ENCODE peak calls at places on chromosomes 2 and 18, in five cellular contexts. J is astrocyte of the spinal cord; V is CD8-positive, alpha-beta memory T cell; G is K562; U is cardiac muscle cell. K is an unnamed sample.
A peak's percentile ranks its signal among the peaks of the same experiment; 100 is the strongest.

GRCh38 chr18:2417861-2418610 is 153.3 kb downstream of the METTL4 start:
- DNase-seq in U (peak; percentile 8), V (no peak), G (no peak), J (peak; percentile 56), K (no peak)

GRCh38 chr2:233857511-233858118 is 3.3 kb upstream of the HJURP start:
- DNase-seq in V (peak; percentile 62), G (peak; percentile 52), U (peak; percentile 41), J (no peak), K (peak; percentile 58)

GRCh38 chr2:61419570-61419969 is 51.3 kb downstream of the USP34 start:
- DNase-seq in G (no peak), U (no peak), J (no peak), V (no peak), K (no peak)

GRCh38 chr18:47876813-47877212 is 53.6 kb downstream of the SMAD2 start:
- DNase-seq in J (no peak), V (no peak), U (no peak), G (no peak), K (no peak)

GRCh38 chr2:83915381-83915780 is 543.7 kb downstream of the SUCLG1 start:
- DNase-seq in J (no peak), U (no peak), V (no peak), G (no peak), K (no peak)

GRCh38 chr2:186540971-186541370 is 48.9 kb upstream of the ITGAV start:
- DNase-seq in U (no peak), G (no peak), J (no peak), V (no peak), K (no peak)

GRCh38 chr2:225100269-225100668 is 58.0 kb upstream of the DOCK10 start:
- DNase-seq in U (peak; percentile 5), J (peak; percentile 53), G (no peak), V (no peak), K (no peak)

GRCh38 chr2:125471963-125472362 is 1184.0 kb upstream of the GYPC start:
- DNase-seq in V (no peak), U (peak; percentile 72), G (no peak), J (no peak), K (no peak)

GRCh38 chr2:127066942-127067341 is 40.0 kb downstream of the BIN1 start:
- DNase-seq in U (no peak), G (no peak), J (no peak), V (no peak), K (no peak)

GRCh38 chr18:10367846-10368245 is 86.6 kb upstream of the APCDD1 start:
- DNase-seq in U (no peak), V (no peak), G (no peak), J (no peak), K (no peak)

GRCh38 chr18:80033181-80034067 is 810 bp upstream of the RBFA start:
- DNase-seq in G (no peak), J (no peak), V (peak; percentile 85), U (peak; percentile 99), K (no peak)

GRCh38 chr18:62420151-62420512 is 95.0 kb downstream of the TNFRSF11A start:
- DNase-seq in V (no peak), G (peak; percentile 11), U (no peak), J (peak; percentile 28), K (no peak)

GRCh38 chr18:48454146-48454796 is 45.1 kb upstream of the ZBTB7C start:
- DNase-seq in V (no peak), G (no peak), U (no peak), J (peak; percentile 20), K (no peak)

GRCh38 chr2:84741182-84741822 is 139.6 kb downstream of the TRABD2A start:
- DNase-seq in V (peak; percentile 71), J (peak; percentile 13), G (no peak), U (peak; percentile 8), K (peak; percentile 41)

GRCh38 chr2:65204461-65205230 is 23.0 kb upstream of the ACTR2 start:
- DNase-seq in U (peak; percentile 7), V (peak; percentile 62), J (peak; percentile 8), G (no peak), K (peak; percentile 34)

GRCh38 chr2:47617028-47617427 is 165.9 kb upstream of the MSH6 start:
- DNase-seq in V (no peak), U (no peak), G (no peak), J (no peak), K (no peak)

GRCh38 chr2:19609266-19609665 is 250.8 kb upstream of the OSR1 start:
- DNase-seq in V (no peak), G (peak; percentile 1), J (no peak), U (no peak), K (no peak)

GRCh38 chr2:172672999-172673726 is 62.5 kb upstream of the RAPGEF4 start:
- DNase-seq in U (no peak), G (no peak), J (no peak), V (no peak), K (no peak)

GRCh38 chr2:131029812-131030211 is 63.4 kb downstream of the FAM168B start:
- DNase-seq in G (no peak), V (no peak), U (no peak), J (no peak), K (no peak)

GRCh38 chr2:185645529-185645928 is 93.1 kb upstream of the FSIP2 start:
- DNase-seq in J (no peak), V (no peak), U (no peak), G (no peak), K (no peak)

GRCh38 chr18:12317664-12318333 is 9.8 kb downstream of the TUBB6 start:
- DNase-seq in V (no peak), J (peak; percentile 62), U (no peak), G (no peak), K (no peak)

GRCh38 chr2:1967242-1968210 is 223.2 kb upstream of the PXDN start:
- DNase-seq in J (peak; percentile 25), U (no peak), V (no peak), G (no peak), K (no peak)

GRCh38 chr2:176677746-176678145 is 408.5 kb downstream of the MTX2 start:
- DNase-seq in J (no peak), U (no peak), V (no peak), G (no peak), K (no peak)
- H3K4me3 ChIP-seq in J (no peak overlapping the region), U (no peak overlapping the region), V (no peak overlapping the region), G (no peak overlapping the region), K (no peak overlapping the region)

GRCh38 chr2:213001285-213001910 is 150.0 kb downstream of the IKZF2 start:
- DNase-seq in V (no peak), U (no peak), J (peak; percentile 23), G (no peak), K (no peak)

GRCh38 chr2:212997526-212998020 is 153.8 kb downstream of the IKZF2 start:
- DNase-seq in U (no peak), V (no peak), G (no peak), J (no peak), K (no peak)

GRCh38 chr2:213004197-213004821 is 147.1 kb downstream of the IKZF2 start:
- DNase-seq in U (no peak), G (no peak), J (no peak), V (no peak), K (no peak)

GRCh38 chr2:212998629-212999359 is 152.6 kb downstream of the IKZF2 start:
- DNase-seq in V (no peak), U (no peak), G (no peak), J (peak; percentile 41), K (no peak)

DNA sequence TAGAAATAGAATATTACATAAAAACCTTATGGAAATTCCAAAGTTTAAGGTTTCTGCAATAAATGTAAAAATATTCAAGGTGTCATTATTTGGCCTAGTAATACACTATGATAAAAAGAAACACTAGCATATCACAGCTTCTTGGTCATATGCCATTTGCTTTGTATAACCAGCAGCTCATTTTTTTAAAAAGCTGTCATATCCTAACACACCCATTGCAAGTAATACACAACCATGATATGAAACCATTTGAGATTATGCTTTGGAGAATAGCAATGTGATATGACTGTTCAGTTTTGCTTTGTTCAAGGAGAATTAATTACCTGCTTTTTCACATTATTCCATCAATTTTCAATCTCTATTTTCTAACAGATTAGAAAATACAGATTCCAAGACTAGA is 149.0 kb downstream of the IKZF2 start:
- DNase-seq in G (no peak), U (no peak), J (no peak), V (no peak), K (no peak)
- H3K4me3 ChIP-seq in G (no peak overlapping the region), U (no peak overlapping the region), J (no peak overlapping the region), V (no peak overlapping the region), K (no peak overlapping the region)

DNA sequence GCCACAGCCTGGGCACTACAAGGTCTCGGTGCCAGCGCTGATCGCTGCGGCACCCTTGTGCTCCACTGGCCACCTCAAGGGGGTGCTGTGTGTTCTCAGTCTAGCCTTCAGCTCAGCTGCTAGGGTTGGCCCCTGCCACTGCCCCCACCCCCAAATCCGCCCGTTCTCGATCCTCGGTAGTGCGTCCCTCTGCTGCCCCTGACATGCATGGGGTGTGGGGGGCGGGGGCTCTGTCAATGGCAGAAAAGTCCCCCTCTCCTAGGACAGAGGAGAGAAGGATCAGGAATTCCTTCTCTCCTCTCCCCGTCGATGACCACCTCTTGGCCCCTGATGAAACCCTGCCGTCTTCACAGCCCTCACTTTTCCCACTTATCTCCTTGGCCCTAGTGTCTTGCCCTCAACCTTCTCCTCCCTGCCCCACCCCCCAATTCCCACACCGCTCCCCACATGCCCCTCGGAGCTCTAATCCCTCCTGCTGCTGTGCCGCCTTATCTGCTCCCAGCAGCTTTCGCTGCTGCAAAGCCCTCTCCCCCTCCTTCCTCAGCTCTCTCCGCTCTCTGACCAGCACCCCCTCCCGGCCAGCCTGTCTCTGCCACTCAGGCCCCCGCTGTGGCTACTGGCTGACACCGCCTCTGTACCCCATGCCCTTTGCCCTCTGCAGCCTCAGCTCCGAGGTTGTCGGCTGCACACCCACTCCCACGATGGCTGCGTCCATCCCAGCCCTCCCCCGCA is 4.3 kb upstream of the ASIC4 start:
- DNase-seq in G (peak; percentile 83), V (no peak), U (peak; percentile 84), J (peak; percentile 34), K (peak; percentile 61)
- H3K4me3 ChIP-seq in G (no peak overlapping the region), V (no peak overlapping the region), U (peak overlapping the region; percentile 28), J (peak overlapping the region; percentile 21), K (no peak overlapping the region)

GRCh38 chr2:105778344-105778607 is 33.6 kb downstream of the NCK2 start:
- DNase-seq in U (no peak), G (no peak), J (no peak), V (no peak), K (no peak)

GRCh38 chr2:105779394-105779793 is 34.7 kb downstream of the NCK2 start:
- DNase-seq in G (no peak), V (no peak), U (no peak), J (no peak), K (no peak)

GRCh38 chr2:105776560-105776928 is 31.8 kb downstream of the NCK2 start:
- DNase-seq in J (no peak), G (no peak), V (no peak), U (no peak), K (no peak)

GRCh38 chr2:105777071-105777482 is 32.4 kb downstream of the NCK2 start:
- DNase-seq in V (no peak), J (no peak), U (no peak), G (no peak), K (peak; percentile 46)

DNA sequence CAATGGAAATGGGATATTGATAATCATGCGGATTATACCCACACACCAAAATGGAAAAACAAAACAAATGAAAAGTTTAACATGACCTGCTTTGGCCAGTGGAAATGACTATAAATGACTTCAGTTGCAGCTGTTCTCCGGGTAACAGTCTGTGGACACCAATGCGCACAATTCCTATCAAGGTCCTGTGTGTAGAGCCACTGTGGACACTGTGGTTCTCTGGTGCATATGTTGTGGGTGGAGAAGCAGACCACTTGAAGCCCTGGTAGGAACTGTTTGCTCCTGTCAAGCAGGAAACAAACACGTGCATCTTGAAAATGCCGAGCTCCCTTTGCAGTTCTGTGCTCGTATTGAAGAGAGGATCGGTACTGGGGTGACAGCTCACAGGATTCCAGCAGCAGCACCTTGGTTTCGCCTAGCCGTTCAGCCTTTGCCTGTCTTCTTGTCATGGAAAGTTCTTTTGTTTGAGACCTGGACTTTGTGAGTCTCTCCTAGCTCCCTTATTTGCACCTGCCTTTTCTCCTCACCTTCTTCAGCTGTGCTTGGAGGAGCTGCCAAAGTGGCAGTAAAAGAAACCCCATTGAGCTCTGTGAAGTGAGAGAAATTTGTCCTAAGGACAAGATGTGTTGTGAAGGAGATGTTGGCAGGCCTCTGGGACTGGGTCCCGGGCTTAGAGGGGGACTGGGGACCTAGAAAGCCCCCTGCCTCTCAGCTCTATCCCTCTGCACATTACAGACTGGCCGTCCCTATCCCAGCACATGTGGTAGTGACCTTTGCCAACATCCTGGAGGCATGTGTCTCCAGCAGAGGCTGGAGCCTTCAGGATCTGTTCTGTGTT is 33.0 kb downstream of the NCK2 start:
- DNase-seq in J (no peak), G (no peak), U (no peak), V (no peak), K (no peak)
- H3K4me3 ChIP-seq in J (no peak overlapping the region), G (no peak overlapping the region), U (no peak overlapping the region), V (peak overlapping the region; percentile 52), K (peak overlapping the region; percentile 49)

K was measured in CD8-positive, alpha-beta T cell.